ENCODE peak calls at places on chromosomes 7 and 10, in seven cellular contexts. One of them, this sample, is unnamed.

GRCh38 chr7:116210345-116211005 is at the start of gene TES:
- DNase-seq in Panc1: no peak
- DNase-seq in H1: peak; percentile 84
- DNase-seq in transverse colon: peak; percentile 87
- DNase-seq in prostate gland: peak; percentile 71
- DNase-seq in spleen: peak; percentile 96
- DNase-seq in upper lobe of left lung: peak; percentile 96
- DNase-seq in this sample: no peak

GRCh38 chr10:99450156-99450555 is 19.7 kb upstream of the GOT1 start:
- DNase-seq in Panc1: no peak
- DNase-seq in H1: no peak
- DNase-seq in transverse colon: no peak
- DNase-seq in prostate gland: no peak
- DNase-seq in spleen: no peak
- DNase-seq in upper lobe of left lung: no peak
- DNase-seq in this sample: no peak

GRCh38 chr7:130814753-130815152 is 80.7 kb upstream of the KLF14 start:
- DNase-seq in Panc1: no peak
- DNase-seq in H1: no peak
- DNase-seq in transverse colon: no peak
- DNase-seq in prostate gland: no peak
- DNase-seq in spleen: no peak
- DNase-seq in upper lobe of left lung: no peak
- DNase-seq in this sample: no peak

GRCh38 chr10:70289739-70290138 is 5.9 kb upstream of the NPFFR1 start:
- DNase-seq in Panc1: no peak
- DNase-seq in H1: no peak
- DNase-seq in transverse colon: no peak
- DNase-seq in prostate gland: no peak
- DNase-seq in spleen: no peak
- DNase-seq in upper lobe of left lung: no peak
- DNase-seq in this sample: no peak

GRCh38 chr10:100890696-100891271 is 22.0 kb upstream of the SLF2 start:
- DNase-seq in Panc1: no peak
- DNase-seq in H1: peak; percentile 33
- DNase-seq in transverse colon: no peak
- DNase-seq in prostate gland: no peak
- DNase-seq in spleen: no peak
- DNase-seq in upper lobe of left lung: no peak
- DNase-seq in this sample: no peak

GRCh38 chr10:29160110-29160669 is 128.7 kb upstream of the LYZL1 start:
- DNase-seq in Panc1: no peak
- DNase-seq in H1: no peak
- DNase-seq in transverse colon: no peak
- DNase-seq in prostate gland: no peak
- DNase-seq in spleen: no peak
- DNase-seq in upper lobe of left lung: no peak
- DNase-seq in this sample: no peak

GRCh38 chr7:135710417-135711138 is 17.4 kb downstream of the SLC13A4 start:
- DNase-seq in Panc1: no peak
- DNase-seq in H1: peak; percentile 73
- DNase-seq in transverse colon: no peak
- DNase-seq in prostate gland: no peak
- DNase-seq in spleen: no peak
- DNase-seq in upper lobe of left lung: no peak
- DNase-seq in this sample: no peak

GRCh38 chr7:134741901-134742635 is 37.4 kb upstream of the CALD1 start:
- DNase-seq in Panc1: no peak
- DNase-seq in H1: no peak
- DNase-seq in transverse colon: no peak
- DNase-seq in prostate gland: no peak
- DNase-seq in spleen: no peak
- DNase-seq in upper lobe of left lung: no peak
- DNase-seq in this sample: no peak

GRCh38 chr7:121313793-121314676 is 14.8 kb upstream of the WNT16 start:
- DNase-seq in Panc1: no peak
- DNase-seq in H1: no peak
- DNase-seq in transverse colon: peak; percentile 12
- DNase-seq in prostate gland: no peak
- DNase-seq in spleen: no peak
- DNase-seq in upper lobe of left lung: no peak
- DNase-seq in this sample: no peak

GRCh38 chr7:121275204-121275603 is 53.6 kb upstream of the WNT16 start:
- DNase-seq in Panc1: no peak
- DNase-seq in H1: no peak
- DNase-seq in transverse colon: no peak
- DNase-seq in prostate gland: no peak
- DNase-seq in spleen: no peak
- DNase-seq in upper lobe of left lung: no peak
- DNase-seq in this sample: no peak

GRCh38 chr10:76583711-76584161 is 1053.9 kb downstream of the KCNMA1 start:
- DNase-seq in Panc1: peak; percentile 12
- DNase-seq in H1: no peak
- DNase-seq in transverse colon: no peak
- DNase-seq in prostate gland: no peak
- DNase-seq in spleen: no peak
- DNase-seq in upper lobe of left lung: no peak
- DNase-seq in this sample: no peak

GRCh38 chr7:20312562-20312961 is 18.1 kb upstream of the ITGB8 start:
- DNase-seq in Panc1: no peak
- DNase-seq in H1: no peak
- DNase-seq in transverse colon: no peak
- DNase-seq in prostate gland: no peak
- DNase-seq in spleen: no peak
- DNase-seq in upper lobe of left lung: no peak
- DNase-seq in this sample: no peak

GRCh38 chr10:115141254-115141653 is 48.1 kb downstream of the ATRNL1 start:
- DNase-seq in Panc1: no peak
- DNase-seq in H1: no peak
- DNase-seq in transverse colon: no peak
- DNase-seq in prostate gland: no peak
- DNase-seq in spleen: no peak
- DNase-seq in upper lobe of left lung: no peak
- DNase-seq in this sample: no peak

GRCh38 chr7:111238891-111239290 is 148.0 kb downstream of the LRRN3 start:
- DNase-seq in Panc1: no peak
- DNase-seq in H1: no peak
- DNase-seq in transverse colon: no peak
- DNase-seq in prostate gland: no peak
- DNase-seq in spleen: no peak
- DNase-seq in upper lobe of left lung: no peak
- DNase-seq in this sample: no peak

GRCh38 chr10:77793831-77794230 is 132.7 kb downstream of the DLG5 start:
- DNase-seq in Panc1: no peak
- DNase-seq in H1: no peak
- DNase-seq in transverse colon: no peak
- DNase-seq in prostate gland: no peak
- DNase-seq in spleen: no peak
- DNase-seq in upper lobe of left lung: no peak
- DNase-seq in this sample: no peak

GRCh38 chr7:48759431-48760080 is 164.8 kb upstream of the CDC14C start:
- DNase-seq in Panc1: no peak
- DNase-seq in H1: no peak
- DNase-seq in transverse colon: no peak
- DNase-seq in prostate gland: no peak
- DNase-seq in spleen: no peak
- DNase-seq in upper lobe of left lung: no peak
- DNase-seq in this sample: no peak

GRCh38 chr7:128076831-128077271 is 45.6 kb upstream of the LRRC4 start:
- DNase-seq in Panc1: no peak
- DNase-seq in H1: no peak
- DNase-seq in transverse colon: peak; percentile 85
- DNase-seq in prostate gland: peak; percentile 29
- DNase-seq in spleen: no peak
- DNase-seq in upper lobe of left lung: peak; percentile 90
- DNase-seq in this sample: no peak

GRCh38 chr10:89301721-89302445 is at the start of gene IFIT2:
- DNase-seq in Panc1: peak; percentile 62
- DNase-seq in H1: no peak
- DNase-seq in transverse colon: peak; percentile 47
- DNase-seq in prostate gland: peak; percentile 50
- DNase-seq in spleen: peak; percentile 80
- DNase-seq in upper lobe of left lung: no peak
- DNase-seq in this sample: no peak

GRCh38 chr7:100887955-100888481 is 1.5 kb downstream of the UFSP1 start:
- DNase-seq in Panc1: no peak
- DNase-seq in H1: no peak
- DNase-seq in transverse colon: no peak
- DNase-seq in prostate gland: no peak
- DNase-seq in spleen: peak; percentile 79
- DNase-seq in upper lobe of left lung: no peak
- DNase-seq in this sample: no peak
- H3K4me1 ChIP-seq in Panc1: peaks cover 33% of the 10 kb centered on the region
- H3K4me1 ChIP-seq in H1: peaks cover 1% of the 10 kb centered on the region
- H3K4me1 ChIP-seq in transverse colon: peaks cover 42% of the 10 kb centered on the region
- H3K4me1 ChIP-seq in prostate gland: peaks cover 17% of the 10 kb centered on the region
- H3K4me1 ChIP-seq in spleen: peaks cover 49% of the 10 kb centered on the region
- H3K4me1 ChIP-seq in upper lobe of left lung: peaks cover 40% of the 10 kb centered on the region
- H3K4me1 ChIP-seq in this sample: peaks cover 34% of the 10 kb centered on the region

GRCh38 chr10:110511734-110512449 is 14.2 kb downstream of the DUSP5 start:
- DNase-seq in Panc1: no peak
- DNase-seq in H1: no peak
- DNase-seq in transverse colon: no peak
- DNase-seq in prostate gland: no peak
- DNase-seq in spleen: no peak
- DNase-seq in upper lobe of left lung: no peak
- DNase-seq in this sample: no peak
- H3K36me3 ChIP-seq in Panc1: peaks cover 6% of the 10 kb centered on the region
- H3K36me3 ChIP-seq in H1: peaks cover 13% of the 10 kb centered on the region
- H3K36me3 ChIP-seq in transverse colon: no peaks in the 10 kb centered on the region
- H3K36me3 ChIP-seq in prostate gland: no peaks in the 10 kb centered on the region
- H3K36me3 ChIP-seq in spleen: peaks cover 27% of the 10 kb centered on the region
- H3K36me3 ChIP-seq in upper lobe of left lung: peaks cover 14% of the 10 kb centered on the region
- H3K36me3 ChIP-seq in this sample: no peaks in the 10 kb centered on the region

GRCh38 chr7:106776618-106777347 is 88.3 kb upstream of the PIK3CG start:
- DNase-seq in Panc1: no peak
- DNase-seq in H1: no peak
- DNase-seq in transverse colon: no peak
- DNase-seq in prostate gland: no peak
- DNase-seq in spleen: no peak
- DNase-seq in upper lobe of left lung: no peak
- DNase-seq in this sample: no peak

GRCh38 chr7:106774768-106775551 is 90.1 kb upstream of the PIK3CG start:
- DNase-seq in Panc1: no peak
- DNase-seq in H1: no peak
- DNase-seq in transverse colon: no peak
- DNase-seq in prostate gland: no peak
- DNase-seq in spleen: no peak
- DNase-seq in upper lobe of left lung: no peak
- DNase-seq in this sample: no peak

GRCh38 chr7:106775552-106775936 is 89.5 kb upstream of the PIK3CG start:
- DNase-seq in Panc1: peak; percentile 93
- DNase-seq in H1: no peak
- DNase-seq in transverse colon: no peak
- DNase-seq in prostate gland: no peak
- DNase-seq in spleen: no peak
- DNase-seq in upper lobe of left lung: no peak
- DNase-seq in this sample: no peak

GRCh38 chr7:106777666-106778299 is 87.3 kb upstream of the PIK3CG start:
- DNase-seq in Panc1: no peak
- DNase-seq in H1: no peak
- DNase-seq in transverse colon: no peak
- DNase-seq in prostate gland: no peak
- DNase-seq in spleen: no peak
- DNase-seq in upper lobe of left lung: peak; percentile 7
- DNase-seq in this sample: no peak

GRCh38 chr7:106775975-106776607 is 89.0 kb upstream of the PIK3CG start:
- DNase-seq in Panc1: no peak
- DNase-seq in H1: no peak
- DNase-seq in transverse colon: no peak
- DNase-seq in prostate gland: no peak
- DNase-seq in spleen: no peak
- DNase-seq in upper lobe of left lung: no peak
- DNase-seq in this sample: no peak
- TF ChIP-seq POLR2AphosphoS5 in Panc1: no peak
- TF ChIP-seq POLR2AphosphoS5 in H1: no peak
- TF ChIP-seq POLR2AphosphoS5 in transverse colon: no peak
- TF ChIP-seq POLR2AphosphoS5 in prostate gland: no peak
- TF ChIP-seq POLR2AphosphoS5 in spleen: no peak
- TF ChIP-seq POLR2AphosphoS5 in upper lobe of left lung: no peak
- TF ChIP-seq POLR2AphosphoS5 in this sample: no peak

GRCh38 chr10:33005322-33006282 is 47.6 kb upstream of the ITGB1 start:
- DNase-seq in Panc1: peak; percentile 88
- DNase-seq in H1: peak; percentile 73
- DNase-seq in transverse colon: peak; percentile 82
- DNase-seq in prostate gland: peak; percentile 49
- DNase-seq in spleen: peak; percentile 85
- DNase-seq in upper lobe of left lung: peak; percentile 94
- DNase-seq in this sample: no peak

GRCh38 chr10:33008499-33009243 is 50.6 kb upstream of the ITGB1 start:
- DNase-seq in Panc1: peak; percentile 94
- DNase-seq in H1: peak; percentile 72
- DNase-seq in transverse colon: peak; percentile 67
- DNase-seq in prostate gland: peak; percentile 74
- DNase-seq in spleen: no peak
- DNase-seq in upper lobe of left lung: no peak
- DNase-seq in this sample: no peak

GRCh38 chr10:33006342-33006887 is 48.4 kb upstream of the ITGB1 start:
- DNase-seq in Panc1: no peak
- DNase-seq in H1: no peak
- DNase-seq in transverse colon: no peak
- DNase-seq in prostate gland: no peak
- DNase-seq in spleen: no peak
- DNase-seq in upper lobe of left lung: peak; percentile 11
- DNase-seq in this sample: no peak

GRCh38 chr10:33009244-33010131 is 51.5 kb upstream of the ITGB1 start:
- DNase-seq in Panc1: no peak
- DNase-seq in H1: no peak
- DNase-seq in transverse colon: no peak
- DNase-seq in prostate gland: no peak
- DNase-seq in spleen: no peak
- DNase-seq in upper lobe of left lung: no peak
- DNase-seq in this sample: no peak

DNA sequence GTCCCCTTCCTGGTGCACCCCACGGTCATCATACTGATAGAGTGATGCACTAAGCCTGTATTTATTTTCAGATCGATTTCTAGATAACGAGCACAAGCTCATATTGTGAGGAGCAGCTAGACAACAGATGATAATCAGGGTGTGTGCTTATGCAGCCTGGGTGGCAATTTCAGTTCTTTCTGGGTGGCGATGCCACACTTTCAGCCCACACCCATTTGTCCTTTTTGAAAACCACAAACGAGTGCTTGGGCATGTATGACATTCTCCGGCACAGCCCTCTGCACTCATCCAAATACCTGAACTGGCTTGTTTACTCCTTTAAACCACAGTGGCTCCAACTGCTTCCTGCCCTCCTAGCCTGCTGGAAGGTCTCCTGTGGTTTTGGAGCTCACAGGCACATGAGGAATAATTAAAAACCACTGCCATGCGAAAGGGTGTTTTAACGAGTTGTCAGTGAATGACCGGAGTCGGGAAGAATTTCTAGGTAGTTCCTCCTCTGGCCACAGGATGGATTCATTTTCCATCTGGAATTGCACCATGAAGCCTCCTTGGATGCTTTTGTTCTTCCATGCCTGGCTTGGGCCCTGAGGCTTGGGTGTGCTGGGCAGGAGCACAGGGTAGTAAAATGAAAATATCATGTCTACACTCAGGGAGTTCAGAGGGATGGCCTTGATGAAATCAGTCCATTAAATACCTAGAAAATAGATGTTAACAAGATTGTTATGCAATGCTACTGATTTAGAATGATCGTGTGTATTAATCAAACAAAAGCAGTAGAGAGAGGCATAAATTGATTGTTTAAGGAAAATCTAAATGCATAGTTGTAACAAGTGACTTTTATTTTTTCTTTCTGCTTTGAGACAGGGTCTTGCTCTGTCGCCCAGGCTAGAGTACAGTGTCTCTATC is 52.4 kb upstream of the ITGB1 start:
- DNase-seq in Panc1: peak; percentile 86
- DNase-seq in H1: no peak
- DNase-seq in transverse colon: no peak
- DNase-seq in prostate gland: peak; percentile 52
- DNase-seq in spleen: no peak
- DNase-seq in upper lobe of left lung: no peak
- DNase-seq in this sample: no peak
- H3K4me1 ChIP-seq in Panc1: peaks cover 42% of the 10 kb centered on the region
- H3K4me1 ChIP-seq in H1: peaks cover 6% of the 10 kb centered on the region
- H3K4me1 ChIP-seq in transverse colon: peaks cover 24% of the 10 kb centered on the region
- H3K4me1 ChIP-seq in prostate gland: peaks cover 3% of the 10 kb centered on the region
- H3K4me1 ChIP-seq in spleen: peaks cover 20% of the 10 kb centered on the region
- H3K4me1 ChIP-seq in upper lobe of left lung: peaks cover 28% of the 10 kb centered on the region
- H3K4me1 ChIP-seq in this sample: peaks cover 24% of the 10 kb centered on the region

This sample was measured in vagina.